ENCODE peak calls at places on chromosomes 13 and 19, in six cellular contexts. Q, M, G, Y, R and E are unnamed samples.
A peak's percentile ranks its signal among the peaks of the same experiment; 100 is the strongest.

GRCh38 chr19:2166741-2167738 is 3.3 kb downstream of the DOT1L start:
- DNase-seq in Q (peak; percentile 85), M (no peak), G (peak; percentile 92), Y (peak; percentile 86), R (peak; percentile 70), E (no peak)

GRCh38 chr13:26518433-26519084 is 38.9 kb upstream of the WASF3 start:
- DNase-seq in Q (no peak), M (no peak), G (no peak), Y (no peak), R (no peak), E (peak; percentile 71)

GRCh38 chr13:61670384-61671161 is 254.9 kb upstream of the PCDH20 start:
- DNase-seq in Q (no peak), M (no peak), G (no peak), Y (no peak), R (no peak), E (no peak)

GRCh38 chr13:21668665-21669599 is 1.9 kb upstream of the FGF9 start:
- DNase-seq in Q (no peak), M (peak; percentile 69), G (peak; percentile 47), Y (no peak), R (peak; percentile 20), E (no peak)

GRCh38 chr13:34721631-34722144 is 220.4 kb upstream of the NBEA start:
- DNase-seq in Q (no peak), M (no peak), G (no peak), Y (no peak), R (no peak), E (no peak)

GRCh38 chr19:48630289-48631036 is 6.7 kb downstream of the DBP start:
- DNase-seq in Q (peak; percentile 78), M (no peak), G (peak; percentile 63), Y (peak; percentile 86), R (peak; percentile 80), E (no peak)

GRCh38 chr13:87356314-87356713 is 314.9 kb upstream of the SLITRK5 start:
- DNase-seq in Q (no peak), M (no peak), G (peak; percentile 1), Y (no peak), R (no peak), E (no peak)

GRCh38 chr19:34366670-34367423 is 1.9 kb downstream of the GPI start:
- DNase-seq in Q (no peak), M (no peak), G (peak; percentile 73), Y (no peak), R (peak; percentile 61), E (no peak)

GRCh38 chr19:46635920-46636761 is at the start of gene GNG8:
- DNase-seq in Q (no peak), M (no peak), G (no peak), Y (no peak), R (no peak), E (peak; percentile 31)

GRCh38 chr13:27853871-27854270 is 61.6 kb downstream of the GSX1 start:
- DNase-seq in Q (no peak), M (no peak), G (peak; percentile 47), Y (no peak), R (no peak), E (no peak)

GRCh38 chr19:10612515-10613119 is 12.7 kb upstream of the SLC44A2 start:
- DNase-seq in Q (peak; percentile 84), M (no peak), G (peak; percentile 35), Y (peak; percentile 87), R (peak; percentile 44), E (no peak)

GRCh38 chr19:13748169-13748884 is 16.0 kb upstream of the MRI1 start:
- DNase-seq in Q (no peak), M (peak; percentile 21), G (peak; percentile 85), Y (no peak), R (peak; percentile 58), E (no peak)

GRCh38 chr19:11705474-11705873 is 33.3 kb downstream of the ZNF823 start:
- DNase-seq in Q (no peak), M (no peak), G (no peak), Y (no peak), R (peak; percentile 50), E (no peak)

GRCh38 chr19:44757735-44758505 is 9.4 kb downstream of the BCL3 start:
- DNase-seq in Q (peak; percentile 84), M (no peak), G (no peak), Y (peak; percentile 88), R (no peak), E (no peak)

GRCh38 chr13:20142927-20143480 is 17.8 kb downstream of the GJA3 start:
- DNase-seq in Q (no peak), M (no peak), G (no peak), Y (no peak), R (no peak), E (no peak)

GRCh38 chr13:72290962-72291681 is 424.1 kb upstream of the DACH1 start:
- DNase-seq in Q (no peak), M (no peak), G (no peak), Y (no peak), R (no peak), E (no peak)

GRCh38 chr13:27425918-27426630 is 1.7 kb downstream of the GTF3A start:
- DNase-seq in Q (peak; percentile 75), M (peak; percentile 86), G (peak; percentile 96), Y (peak; percentile 59), R (peak; percentile 95), E (no peak)

GRCh38 chr13:80516818-80517348 is 176.0 kb upstream of the SPRY2 start:
- DNase-seq in Q (no peak), M (no peak), G (no peak), Y (no peak), R (no peak), E (no peak)

GRCh38 chr13:24254151-24254810 is 55.1 kb upstream of the C1QTNF9 start:
- DNase-seq in Q (no peak), M (no peak), G (no peak), Y (no peak), R (peak; percentile 15), E (no peak)
- H3K27ac ChIP-seq in Q (no peak overlapping the region), M (no peak overlapping the region), G (no peak overlapping the region), Y (no peak overlapping the region), R (peak overlapping the region; percentile 63), E (no peak overlapping the region)

GRCh38 chr19:30315159-30315558 is 57.0 kb upstream of the ZNF536 start:
- DNase-seq in Q (no peak), M (no peak), G (no peak), Y (no peak), R (no peak), E (no peak)
- H3K9me3 ChIP-seq in Q (peaks cover 7% of the 10 kb centered on the region), M (no peaks in the 10 kb centered on the region), G (no peaks in the 10 kb centered on the region), Y (peaks cover 7% of the 10 kb centered on the region), R (no peaks in the 10 kb centered on the region), E (no peaks in the 10 kb centered on the region)

GRCh38 chr19:15199652-15200574 is 882 bp downstream of the NOTCH3 start:
- DNase-seq in Q (no peak), M (no peak), G (peak; percentile 69), Y (no peak), R (no peak), E (peak; percentile 47)

GRCh38 chr19:15197275-15198005 is 3.4 kb downstream of the NOTCH3 start:
- DNase-seq in Q (no peak), M (peak; percentile 60), G (peak; percentile 37), Y (no peak), R (no peak), E (no peak)

GRCh38 chr19:15198006-15198356 is 2.8 kb downstream of the NOTCH3 start:
- DNase-seq in Q (no peak), M (no peak), G (peak; percentile 56), Y (no peak), R (peak; percentile 47), E (no peak)

GRCh38 chr19:15200575-15201364 is at the start of gene NOTCH3:
- DNase-seq in Q (peak; percentile 29), M (no peak), G (peak; percentile 70), Y (no peak), R (no peak), E (no peak)

GRCh38 chr19:15199219-15199651 is 1.6 kb downstream of the NOTCH3 start:
- DNase-seq in Q (no peak), M (no peak), G (no peak), Y (no peak), R (no peak), E (no peak)
- H3K4me3 ChIP-seq in Q (peak overlapping the region; percentile 52), M (no peak overlapping the region), G (peak overlapping the region; percentile 86), Y (peak overlapping the region; percentile 66), R (no peak overlapping the region), E (no peak overlapping the region)

GRCh38 chr13:40987606-40988280 is 31.4 kb downstream of the ELF1 start:
- DNase-seq in Q (no peak), M (no peak), G (peak; percentile 46), Y (no peak), R (no peak), E (no peak)
- H3K27ac ChIP-seq in Q (no peak overlapping the region), M (peak overlapping the region; percentile 89), G (peak overlapping the region; percentile 17), Y (peak overlapping the region; percentile 20), R (no peak overlapping the region), E (no peak overlapping the region)

GRCh38 chr13:74529968-74530367 is 395.8 kb upstream of the KLF12 start:
- DNase-seq in Q (no peak), M (no peak), G (no peak), Y (no peak), R (no peak), E (no peak)
- H3K9me3 ChIP-seq in Q (no peaks in the 10 kb centered on the region), M (no peaks in the 10 kb centered on the region), G (no peaks in the 10 kb centered on the region), Y (no peaks in the 10 kb centered on the region), R (no peaks in the 10 kb centered on the region), E (no peaks in the 10 kb centered on the region)